ENCODE peak calls at places on chromosome 12, in six cellular contexts. X, C, W, L, P and H are unnamed samples.

GRCh38 chr12:84624601-84625000 is 288.0 kb downstream of the SLC6A15 start:
- DNase-seq in P (no peak), X (no peak), W (no peak), L (no peak), C (no peak), H (no peak)

GRCh38 chr12:69555461-69555860 is 29.8 kb upstream of the CCT2 start:
- DNase-seq in L (no peak), X (peak), C (peak), W (peak), P (no peak), H (peak)

GRCh38 chr12:49055092-49055491 is 5.5 kb downstream of the KMT2D start:
- DNase-seq in W (no peak), X (no peak), P (no peak), C (no peak), L (no peak), H (no peak)

GRCh38 chr12:25794580-25794979 is 163.9 kb upstream of the RASSF8 start:
- DNase-seq in X (no peak), P (no peak), C (no peak), W (peak), L (no peak), H (no peak)

GRCh38 chr12:34033628-34034296 is 11.5 kb downstream of the ALG10 start:
- DNase-seq in C (no peak), L (no peak), X (peak), P (no peak), W (peak), H (peak)

GRCh38 chr12:132908145-132909029 is 21.0 kb upstream of the CHFR start:
- DNase-seq in C (no peak), X (peak), L (peak), W (peak), P (peak), H (peak)

GRCh38 chr12:1531654-1532366 is 62.6 kb downstream of the FBXL14 start:
- DNase-seq in X (peak), C (no peak), W (no peak), L (no peak), P (no peak), H (no peak)

GRCh38 chr12:3303410-3304136 is 187.4 kb upstream of the PRMT8 start:
- DNase-seq in W (no peak), C (no peak), X (no peak), P (no peak), L (no peak), H (no peak)